ENCODE peak calls at places on chromosomes 3 and 15, in eight cellular contexts. W, G, U, N, X, J, P and V are unnamed samples.

GRCh38 chr15:90029024-90029423 is 27.9 kb downstream of the ZNF710 start:
- DNase-seq in W (no peak), N (peak), J (no peak), P (no peak), U (no peak), X (no peak), G (no peak), V (no peak)

GRCh38 chr15:79349526-79349925 is 38.6 kb downstream of the TMED3 start:
- DNase-seq in X (no peak), U (no peak), N (no peak), W (peak), J (no peak), G (no peak), P (no peak), V (no peak)

GRCh38 chr3:123791417-123791816 is 92.7 kb downstream of the MYLK start:
- DNase-seq in J (no peak), U (no peak), W (no peak), N (no peak), X (peak), P (no peak), G (peak), V (no peak)

GRCh38 chr3:140093742-140094141 is 158.8 kb downstream of the CLSTN2 start:
- DNase-seq in G (peak), N (peak), U (no peak), W (no peak), X (peak), P (no peak), J (no peak), V (no peak)

GRCh38 chr15:29113336-29114276 is 156.0 kb downstream of the NSMCE3 start:
- DNase-seq in W (no peak), X (peak), U (no peak), G (no peak), N (no peak), P (no peak), J (no peak), V (no peak)

GRCh38 chr15:63408514-63408913 is 26.9 kb upstream of the CA12 start:
- DNase-seq in W (no peak), G (no peak), U (no peak), N (no peak), X (no peak), P (no peak), J (no peak), V (no peak)

GRCh38 chr15:67843571-67844387 is 3.9 kb upstream of the RNU6-1 start:
- DNase-seq in U (no peak), X (no peak), W (no peak), P (no peak), G (peak), N (no peak), J (no peak), V (no peak)

GRCh38 chr3:11282250-11283125 is 10.3 kb downstream of the ATG7 start:
- DNase-seq in X (no peak), U (no peak), J (no peak), N (no peak), P (no peak), W (no peak), G (peak), V (no peak)

GRCh38 chr3:115148142-115148790 is 1.2 kb upstream of the ZBTB20 start:
- DNase-seq in G (peak), X (peak), N (no peak), P (no peak), U (no peak), W (no peak), J (no peak), V (no peak)

GRCh38 chr3:41900265-41900664 is 61.6 kb downstream of the ULK4 start:
- DNase-seq in G (peak), W (no peak), P (no peak), N (no peak), X (peak), U (no peak), J (no peak), V (no peak)

GRCh38 chr3:65904016-65904415 is 134.7 kb downstream of the MAGI1 start:
- DNase-seq in X (no peak), P (no peak), N (no peak), J (no peak), W (no peak), G (no peak), U (no peak), V (no peak)

GRCh38 chr15:75731248-75732100 is 18.8 kb upstream of the CSPG4 start:
- DNase-seq in P (no peak), J (peak), X (no peak), U (no peak), W (no peak), N (peak), G (peak), V (no peak)

GRCh38 chr3:170740726-170741591 is 129.0 kb downstream of the RPL22L1 start:
- DNase-seq in N (no peak), J (no peak), G (peak), W (no peak), X (peak), U (no peak), P (no peak), V (no peak)

GRCh38 chr3:100001514-100002270 is 112.6 kb downstream of the FILIP1L start:
- DNase-seq in X (peak), W (no peak), N (no peak), U (no peak), P (no peak), J (no peak), G (no peak), V (no peak)

GRCh38 chr15:58179206-58179605 is 41.0 kb downstream of the AQP9 start:
- DNase-seq in P (no peak), W (no peak), U (no peak), N (no peak), J (no peak), G (peak), X (peak), V (no peak)

GRCh38 chr15:28023933-28024888 is 74.9 kb downstream of the OCA2 start:
- DNase-seq in P (no peak), W (no peak), J (no peak), N (no peak), G (no peak), X (no peak), U (no peak), V (no peak)

GRCh38 chr3:42349765-42350594 is 60.4 kb downstream of the LYZL4 start:
- DNase-seq in W (no peak), N (no peak), U (no peak), X (no peak), G (no peak), P (no peak), J (no peak), V (no peak)

GRCh38 chr3:168157301-168157700 is 61.6 kb upstream of the GOLIM4 start:
- DNase-seq in W (no peak), N (no peak), X (no peak), P (no peak), J (no peak), U (no peak), G (no peak), V (no peak)